ENCODE peak calls at places on chromosome 14, in four cellular contexts. Q, X, V and B are unnamed samples.

GRCh38 chr14:104818714-104819161 is 17.8 kb downstream of the ZBTB42 start:
- DNase-seq in V (no peak), Q (no peak), X (no peak), B (no peak)

GRCh38 chr14:69316449-69317391 is 56.8 kb downstream of the GALNT16 start:
- DNase-seq in Q (no peak), X (no peak), V (peak; percentile 100), B (no peak)

GRCh38 chr14:20631023-20631820 is 10.3 kb downstream of the OR6S1 start:
- DNase-seq in V (peak; percentile 19), Q (peak; percentile 52), X (peak; percentile 39), B (peak; percentile 37)

GRCh38 chr14:99937475-99938244 is 127.6 kb upstream of the EVL start:
- DNase-seq in X (no peak), Q (no peak), V (no peak), B (no peak)

GRCh38 chr14:69531135-69531534 is 43.5 kb downstream of the CCDC177 start:
- DNase-seq in Q (no peak), X (no peak), V (no peak), B (no peak)

GRCh38 chr14:51396222-51396815 is 156.3 kb downstream of the TMX1 start:
- DNase-seq in Q (no peak), V (peak; percentile 63), X (no peak), B (no peak)

GRCh38 chr14:77988966-77989365 is 181.2 kb upstream of the NRXN3 start:
- DNase-seq in V (peak; percentile 65), Q (no peak), X (no peak), B (no peak)

GRCh38 chr14:64841772-64842490 is 37.8 kb downstream of the SPTB start:
- DNase-seq in X (no peak), V (peak; percentile 20), Q (no peak), B (no peak)

GRCh38 chr14:103372552-103373304 is 12.5 kb upstream of the MARK3 start:
- DNase-seq in Q (no peak), V (peak; percentile 94), X (no peak), B (no peak)

GRCh38 chr14:50733479-50733878 is 65.4 kb upstream of the SAV1 start:
- DNase-seq in V (no peak), X (no peak), Q (no peak), B (no peak)

GRCh38 chr14:20679907-20680306 is 4.5 kb upstream of the RNASE4 start:
- DNase-seq in X (no peak), V (peak; percentile 45), Q (no peak), B (no peak)

GRCh38 chr14:29755311-29756052 is 172.2 kb downstream of the PRKD1 start:
- DNase-seq in Q (no peak), V (no peak), X (no peak), B (no peak)

GRCh38 chr14:67539116-67539515 is 6.0 kb downstream of the PLEKHH1 start:
- DNase-seq in V (no peak), X (no peak), Q (no peak), B (no peak)

GRCh38 chr14:51394391-51394790 is 154.3 kb downstream of the TMX1 start:
- DNase-seq in V (peak; percentile 67), X (no peak), Q (no peak), B (no peak)

GRCh38 chr14:105212541-105213305 is 31.6 kb upstream of the NUDT14 start:
- DNase-seq in Q (no peak), V (no peak), X (no peak), B (no peak)